ENCODE peak calls at places on chromosome 10, in five cellular contexts. P, O, R, F and N are unnamed samples.

GRCh38 chr10:49114718-49115014 is 656 bp downstream of the VSTM4 start:
- DNase-seq in P (no peak), O (no peak), R (no peak), F (no peak), N (no peak)

GRCh38 chr10:71077796-71078453 is 134.4 kb upstream of the UNC5B start:
- DNase-seq in P (no peak), O (no peak), R (no peak), F (no peak), N (no peak)

GRCh38 chr10:73781548-73781878 is 335 bp upstream of the CHCHD1 start:
- DNase-seq in P (no peak), O (no peak), R (no peak), F (no peak), N (no peak)

GRCh38 chr10:70558871-70559810 is 43.4 kb downstream of the PRF1 start:
- DNase-seq in P (peak), O (peak), R (peak), F (peak), N (peak)

GRCh38 chr10:75397571-75397921 is 4.0 kb downstream of the ZNF503 start:
- DNase-seq in P (no peak), O (no peak), R (no peak), F (peak), N (no peak)

GRCh38 chr10:133165556-133166503 is 5.8 kb downstream of the KNDC1 start:
- DNase-seq in P (no peak), O (no peak), R (no peak), F (no peak), N (no peak)

GRCh38 chr10:5343561-5343960 is 21.2 kb upstream of the UCN3 start:
- DNase-seq in P (no peak), O (peak), R (no peak), F (no peak), N (peak)

GRCh38 chr10:104608076-104608828 is 32.8 kb upstream of the SORCS3 start:
- DNase-seq in P (no peak), O (no peak), R (no peak), F (no peak), N (no peak)

GRCh38 chr10:70458329-70459060 is 17.0 kb upstream of the NODAL start:
- DNase-seq in P (peak), O (peak), R (peak), F (peak), N (no peak)

GRCh38 chr10:33506391-33506790 is 171.9 kb upstream of the NRP1 start:
- DNase-seq in P (no peak), O (no peak), R (no peak), F (no peak), N (no peak)

GRCh38 chr10:88728107-88728763 is 22.2 kb downstream of the LIPK start:
- DNase-seq in P (peak), O (peak), R (peak), F (no peak), N (peak)

GRCh38 chr10:112148314-112148713 is 35.3 kb downstream of the GPAM start:
- DNase-seq in P (no peak), O (no peak), R (peak), F (no peak), N (no peak)

GRCh38 chr10:110005716-110006115 is 2.1 kb upstream of the ADD3 start:
- DNase-seq in P (peak), O (peak), R (no peak), F (peak), N (no peak)

GRCh38 chr10:118017071-118017740 is 29.5 kb downstream of the RAB11FIP2 start:
- DNase-seq in P (no peak), O (no peak), R (no peak), F (no peak), N (no peak)

GRCh38 chr10:32413513-32413912 is 32.4 kb upstream of the CCDC7 start:
- DNase-seq in P (no peak), O (peak), R (peak), F (no peak), N (no peak)

GRCh38 chr10:100996678-100997363 is 2.8 kb upstream of the LZTS2 start:
- DNase-seq in P (peak), O (peak), R (peak), F (no peak), N (peak)

GRCh38 chr10:86681047-86681446 is 12.7 kb downstream of the LDB3 start:
- DNase-seq in P (no peak), O (no peak), R (no peak), F (peak), N (no peak)

GRCh38 chr10:96587255-96588059 is 645 bp upstream of the TM9SF3 start:
- DNase-seq in P (peak), O (peak), R (peak), F (no peak), N (peak)